ENCODE peak calls at places on chromosomes 12 and 14, in four cellular contexts. One of them, this sample, is unnamed.

GRCh38 chr12:10771132-10771733 is 31.2 kb downstream of the TAS2R7 start:
- DNase-seq in CD8-positive, alpha-beta T cell: no peak
- DNase-seq in sigmoid colon: no peak
- DNase-seq in MCF 10A: peak; percentile 56
- DNase-seq in this sample: no peak

GRCh38 chr14:90795744-90796143 is 20.5 kb downstream of the TTC7B start:
- DNase-seq in MCF 10A: peak; percentile 55
- DNase-seq in CD8-positive, alpha-beta T cell: no peak
- DNase-seq in sigmoid colon: no peak
- DNase-seq in this sample: no peak

GRCh38 chr14:22767323-22767589 is 768 bp downstream of the OXA1L start:
- DNase-seq in sigmoid colon: no peak
- DNase-seq in MCF 10A: no peak
- DNase-seq in CD8-positive, alpha-beta T cell: no peak
- DNase-seq in this sample: no peak

GRCh38 chr14:58167057-58167456 is 15.0 kb upstream of the ARMH4 start:
- DNase-seq in MCF 10A: no peak
- DNase-seq in CD8-positive, alpha-beta T cell: no peak
- DNase-seq in sigmoid colon: no peak
- DNase-seq in this sample: no peak

GRCh38 chr14:20683125-20683895 is 1.1 kb upstream of the RNASE4 start:
- DNase-seq in sigmoid colon: peak; percentile 87
- DNase-seq in MCF 10A: peak; percentile 85
- DNase-seq in CD8-positive, alpha-beta T cell: peak; percentile 85
- DNase-seq in this sample: peak; percentile 76

GRCh38 chr12:64694130-64695078 is 64.8 kb downstream of the GNS start:
- DNase-seq in MCF 10A: no peak
- DNase-seq in CD8-positive, alpha-beta T cell: no peak
- DNase-seq in sigmoid colon: no peak
- DNase-seq in this sample: no peak

GRCh38 chr14:25041484-25041883 is 8.5 kb downstream of the STXBP6 start:
- DNase-seq in MCF 10A: no peak
- DNase-seq in sigmoid colon: no peak
- DNase-seq in CD8-positive, alpha-beta T cell: no peak
- DNase-seq in this sample: no peak

GRCh38 chr12:103852498-103852992 is 11.5 kb upstream of the NT5DC3 start:
- DNase-seq in sigmoid colon: no peak
- DNase-seq in MCF 10A: no peak
- DNase-seq in CD8-positive, alpha-beta T cell: no peak
- DNase-seq in this sample: no peak

GRCh38 chr14:31465113-31465512 is 7.8 kb upstream of the DTD2 start:
- DNase-seq in sigmoid colon: no peak
- DNase-seq in MCF 10A: no peak
- DNase-seq in CD8-positive, alpha-beta T cell: no peak
- DNase-seq in this sample: no peak

GRCh38 chr14:34628681-34629135 is 1.2 kb downstream of the SNX6 start:
- DNase-seq in MCF 10A: no peak
- DNase-seq in CD8-positive, alpha-beta T cell: no peak
- DNase-seq in sigmoid colon: no peak
- DNase-seq in this sample: no peak

GRCh38 chr14:34629344-34629656 is 648 bp downstream of the SNX6 start:
- DNase-seq in sigmoid colon: no peak
- DNase-seq in MCF 10A: no peak
- DNase-seq in CD8-positive, alpha-beta T cell: no peak
- DNase-seq in this sample: no peak

GRCh38 chr14:34632451-34632850 is 2.5 kb upstream of the SNX6 start:
- DNase-seq in sigmoid colon: no peak
- DNase-seq in MCF 10A: no peak
- DNase-seq in CD8-positive, alpha-beta T cell: no peak
- DNase-seq in this sample: no peak

GRCh38 chr14:34633697-34634096 is 3.7 kb upstream of the SNX6 start:
- DNase-seq in CD8-positive, alpha-beta T cell: no peak
- DNase-seq in sigmoid colon: no peak
- DNase-seq in MCF 10A: no peak
- DNase-seq in this sample: no peak

DNA sequence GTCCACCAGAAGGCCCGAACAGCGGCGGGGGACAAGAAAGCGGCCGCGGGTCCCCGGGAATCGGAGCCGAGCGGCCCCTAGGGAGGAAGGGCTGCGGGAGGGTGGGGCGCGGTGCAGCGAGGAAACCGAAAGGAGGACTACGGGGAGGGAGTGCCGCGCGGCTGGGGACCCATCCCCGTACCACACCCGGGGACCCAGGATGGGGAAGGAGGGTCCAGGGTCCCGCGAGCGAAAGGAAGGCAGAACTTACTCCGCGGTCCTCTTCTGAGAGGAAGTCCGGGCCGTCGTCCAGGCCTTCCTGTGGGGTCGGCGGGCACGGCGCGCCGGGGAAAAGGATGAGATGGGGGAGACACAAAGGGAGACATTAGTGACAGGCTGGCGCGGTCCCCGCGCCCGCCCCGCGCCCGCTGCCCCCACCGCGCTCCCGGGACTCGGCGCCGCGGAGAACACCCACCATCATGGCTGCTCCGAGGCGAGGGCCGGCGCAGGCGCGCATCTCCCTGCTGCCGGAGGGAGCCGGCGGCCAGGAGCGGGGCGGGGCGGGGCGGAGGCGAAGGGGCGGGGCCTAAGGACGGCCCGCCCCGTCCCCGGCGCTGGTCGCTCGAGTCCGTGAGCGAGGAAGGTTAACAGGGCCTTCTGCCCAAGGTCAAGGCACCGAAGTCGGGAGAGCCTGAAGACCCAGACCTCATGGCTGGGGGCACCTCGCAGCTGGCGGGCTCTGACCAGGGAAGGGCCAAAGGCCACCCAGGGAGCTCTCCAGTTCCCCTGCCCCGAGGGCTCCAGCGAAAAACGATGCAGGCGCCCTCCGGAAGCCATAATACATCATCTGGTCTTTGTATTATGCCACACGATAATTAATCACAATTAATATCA is at the start of gene SNX6:
- DNase-seq in CD8-positive, alpha-beta T cell: peak; percentile 90
- DNase-seq in sigmoid colon: peak; percentile 92
- DNase-seq in MCF 10A: peak; percentile 75
- DNase-seq in this sample: peak; percentile 66
- TF ChIP-seq CTCF in CD8-positive, alpha-beta T cell: no peak
- TF ChIP-seq CTCF in sigmoid colon: no peak
- TF ChIP-seq CTCF in MCF 10A: no peak
- TF ChIP-seq CTCF in this sample: no peak

DNA sequence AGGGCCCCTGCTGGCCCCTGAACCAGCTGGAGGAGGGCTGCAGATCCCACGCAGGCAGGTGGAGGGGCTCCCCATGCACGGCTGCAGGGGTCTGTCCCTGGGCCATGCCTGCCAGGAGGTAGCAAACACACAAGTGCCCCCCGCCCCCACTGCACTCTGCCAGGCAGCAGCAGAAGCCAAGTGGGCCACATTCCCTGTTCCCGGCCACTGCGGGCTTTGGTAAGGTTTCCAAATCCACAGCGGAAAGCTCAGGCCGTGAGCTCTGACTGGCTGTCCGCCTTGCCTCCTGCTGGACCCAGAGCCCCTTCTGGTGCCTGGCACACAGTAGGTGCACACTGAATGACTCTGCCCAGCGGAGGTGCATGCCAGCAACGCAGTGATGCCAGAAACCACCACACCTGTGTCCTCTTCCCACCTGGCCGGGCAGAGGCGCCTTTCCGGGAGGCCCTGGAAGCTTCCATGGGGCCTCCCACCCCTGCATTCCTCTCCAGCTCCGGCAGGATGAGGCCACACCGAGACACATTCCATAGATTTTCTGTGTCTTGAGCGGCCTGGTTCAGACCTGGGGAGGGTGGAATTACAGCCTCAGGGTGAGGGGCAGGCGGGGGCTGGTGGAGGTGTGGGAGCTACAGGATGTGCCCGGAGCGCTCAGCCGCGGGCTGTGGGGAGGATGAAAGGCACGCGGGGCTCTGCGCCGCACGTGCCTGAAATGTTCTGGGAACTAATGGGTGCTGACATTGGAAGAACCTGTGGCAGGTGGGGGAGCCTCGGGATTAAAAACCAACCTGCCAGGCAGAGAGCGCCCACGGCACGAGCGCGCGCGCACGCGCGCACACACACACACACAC is 67.0 kb downstream of the NCOR2 start:
- DNase-seq in sigmoid colon: no peak
- DNase-seq in CD8-positive, alpha-beta T cell: no peak
- DNase-seq in MCF 10A: no peak
- DNase-seq in this sample: no peak
- TF ChIP-seq CTCF in sigmoid colon: no peak
- TF ChIP-seq CTCF in CD8-positive, alpha-beta T cell: no peak
- TF ChIP-seq CTCF in MCF 10A: no peak
- TF ChIP-seq CTCF in this sample: no peak

GRCh38 chr12:52378091-52378490 is 7.4 kb downstream of the KRT84 start:
- DNase-seq in MCF 10A: no peak
- DNase-seq in CD8-positive, alpha-beta T cell: no peak
- DNase-seq in sigmoid colon: peak; percentile 58
- DNase-seq in this sample: no peak

GRCh38 chr12:52382854-52383253 is 2.6 kb downstream of the KRT84 start:
- DNase-seq in sigmoid colon: no peak
- DNase-seq in CD8-positive, alpha-beta T cell: no peak
- DNase-seq in MCF 10A: no peak
- DNase-seq in this sample: no peak

GRCh38 chr12:52381206-52381605 is 4.2 kb downstream of the KRT84 start:
- DNase-seq in MCF 10A: no peak
- DNase-seq in sigmoid colon: no peak
- DNase-seq in CD8-positive, alpha-beta T cell: no peak
- DNase-seq in this sample: no peak

GRCh38 chr12:52379536-52379935 is 5.9 kb downstream of the KRT84 start:
- DNase-seq in MCF 10A: no peak
- DNase-seq in CD8-positive, alpha-beta T cell: no peak
- DNase-seq in sigmoid colon: no peak
- DNase-seq in this sample: no peak

DNA sequence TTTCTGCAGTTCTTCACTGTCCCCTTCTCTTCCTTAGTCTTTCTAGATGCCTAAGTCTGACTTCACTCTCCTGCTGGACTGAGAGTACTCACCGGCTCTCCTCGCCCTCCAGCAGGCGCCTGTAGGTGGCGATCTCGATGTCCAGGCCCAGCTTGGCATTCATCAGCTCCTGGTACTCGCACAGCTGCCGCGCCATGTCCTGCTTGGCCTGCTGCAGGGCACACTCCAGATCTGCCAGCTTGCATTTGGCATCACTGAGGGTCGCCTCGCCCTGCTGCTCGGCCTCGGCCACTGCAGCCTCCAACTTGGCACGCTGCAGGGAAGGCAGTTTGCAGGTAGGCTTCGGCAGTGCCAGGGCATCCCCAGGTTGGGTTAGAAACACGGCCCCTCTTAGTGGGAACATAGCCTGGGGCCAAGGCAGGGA is 5.2 kb downstream of the KRT84 start:
- DNase-seq in sigmoid colon: no peak
- DNase-seq in CD8-positive, alpha-beta T cell: no peak
- DNase-seq in MCF 10A: peak; percentile 59
- DNase-seq in this sample: peak; percentile 27
- TF ChIP-seq CTCF in sigmoid colon: no peak
- TF ChIP-seq CTCF in CD8-positive, alpha-beta T cell: no peak
- TF ChIP-seq CTCF in MCF 10A: peak; percentile 59
- TF ChIP-seq CTCF in this sample: peak; percentile 51

GRCh38 chr12:31958601-31959000 is 614 bp upstream of the RESF1 start:
- DNase-seq in MCF 10A: no peak
- DNase-seq in CD8-positive, alpha-beta T cell: no peak
- DNase-seq in sigmoid colon: no peak
- DNase-seq in this sample: no peak

GRCh38 chr12:31959051-31959700 is at the start of gene RESF1:
- DNase-seq in CD8-positive, alpha-beta T cell: peak; percentile 94
- DNase-seq in MCF 10A: peak; percentile 85
- DNase-seq in sigmoid colon: peak; percentile 91
- DNase-seq in this sample: peak; percentile 77

GRCh38 chr12:31961137-31961536 is 1.9 kb downstream of the RESF1 start:
- DNase-seq in MCF 10A: no peak
- DNase-seq in sigmoid colon: no peak
- DNase-seq in CD8-positive, alpha-beta T cell: no peak
- DNase-seq in this sample: no peak

GRCh38 chr12:31962076-31962475 is 2.9 kb downstream of the RESF1 start:
- DNase-seq in MCF 10A: no peak
- DNase-seq in CD8-positive, alpha-beta T cell: no peak
- DNase-seq in sigmoid colon: no peak
- DNase-seq in this sample: no peak

DNA sequence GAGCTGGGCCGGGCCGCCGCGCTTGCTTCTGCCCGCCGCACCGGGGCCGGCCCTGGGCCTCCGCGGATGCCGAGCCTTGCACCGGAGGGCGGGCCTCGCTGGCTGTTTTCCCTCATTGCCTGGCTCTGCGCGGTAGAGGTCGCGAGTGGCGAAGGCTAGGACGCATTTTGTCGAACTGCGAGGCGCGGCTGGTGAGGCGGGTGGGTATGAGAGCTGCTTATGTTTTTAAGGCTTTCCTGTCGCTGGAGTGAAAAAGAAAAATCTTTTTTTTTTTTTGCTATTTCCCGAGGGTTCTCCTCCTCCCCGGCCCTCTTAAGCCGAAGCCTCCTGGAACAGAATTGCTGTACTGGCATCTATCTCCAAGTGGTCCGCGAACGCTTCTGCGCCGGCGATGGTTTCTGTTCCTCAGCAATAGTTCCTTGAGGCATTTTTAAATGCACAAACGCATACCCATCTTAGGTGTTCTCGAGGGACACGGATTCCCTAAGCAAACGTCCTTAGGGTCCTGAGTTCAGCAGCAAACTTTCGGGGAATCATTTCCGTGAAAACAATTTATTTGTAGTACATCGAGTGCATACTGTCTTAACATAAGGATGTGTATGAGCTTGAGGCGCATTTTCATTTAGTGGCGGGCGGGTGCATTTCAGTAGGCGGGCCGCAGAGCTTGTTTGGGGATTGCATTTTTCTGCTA is 631 bp downstream of the RESF1 start:
- DNase-seq in sigmoid colon: peak; percentile 73
- DNase-seq in CD8-positive, alpha-beta T cell: peak; percentile 67
- DNase-seq in MCF 10A: peak; percentile 60
- DNase-seq in this sample: peak; percentile 50
- TF ChIP-seq CTCF in sigmoid colon: no peak
- TF ChIP-seq CTCF in CD8-positive, alpha-beta T cell: no peak
- TF ChIP-seq CTCF in MCF 10A: peak; percentile 6
- TF ChIP-seq CTCF in this sample: peak; percentile 34

GRCh38 chr12:6753772-6754356 is 923 bp upstream of the MLF2 start:
- DNase-seq in CD8-positive, alpha-beta T cell: no peak
- DNase-seq in MCF 10A: no peak
- DNase-seq in sigmoid colon: no peak
- DNase-seq in this sample: no peak
- TF ChIP-seq CTCF in CD8-positive, alpha-beta T cell: no peak
- TF ChIP-seq CTCF in MCF 10A: peak; percentile 90
- TF ChIP-seq CTCF in sigmoid colon: no peak
- TF ChIP-seq CTCF in this sample: no peak

This sample was measured in neural crest cell.